ENCODE peak calls at places on chromosomes 13 and 19, in six cellular contexts. One of them, this sample, is unnamed.

GRCh38 chr13:32639502-32640105 is 53.4 kb downstream of the PDS5B start:
- DNase-seq in breast epithelium: no peak
- DNase-seq in pancreas: no peak
- DNase-seq in thyroid gland: peak; percentile 58
- DNase-seq in body of pancreas: peak; percentile 54
- DNase-seq in A549: peak; percentile 17
- DNase-seq in this sample: peak; percentile 59

GRCh38 chr19:3343619-3344502 is 22.5 kb upstream of the NFIC start:
- DNase-seq in pancreas: peak; percentile 95
- DNase-seq in breast epithelium: peak; percentile 95
- DNase-seq in thyroid gland: peak; percentile 71
- DNase-seq in body of pancreas: peak; percentile 90
- DNase-seq in A549: peak; percentile 93
- DNase-seq in this sample: no peak

GRCh38 chr19:51607920-51608562 is 22.2 kb downstream of the SIGLEC5 start:
- DNase-seq in thyroid gland: peak; percentile 53
- DNase-seq in breast epithelium: peak; percentile 84
- DNase-seq in pancreas: no peak
- DNase-seq in body of pancreas: peak; percentile 55
- DNase-seq in A549: no peak
- DNase-seq in this sample: peak; percentile 87

GRCh38 chr13:110015253-110015652 is 228.9 kb upstream of the IRS2 start:
- DNase-seq in body of pancreas: peak; percentile 66
- DNase-seq in thyroid gland: peak; percentile 65
- DNase-seq in breast epithelium: no peak
- DNase-seq in pancreas: peak; percentile 83
- DNase-seq in A549: no peak
- DNase-seq in this sample: peak; percentile 6

GRCh38 chr13:20136781-20137703 is 23.8 kb downstream of the GJA3 start:
- DNase-seq in A549: peak; percentile 54
- DNase-seq in breast epithelium: no peak
- DNase-seq in pancreas: peak; percentile 87
- DNase-seq in thyroid gland: peak; percentile 55
- DNase-seq in body of pancreas: peak; percentile 70
- DNase-seq in this sample: peak; percentile 25

GRCh38 chr13:112968910-112969691 is at the start of gene MCF2L:
- DNase-seq in body of pancreas: peak; percentile 63
- DNase-seq in thyroid gland: peak; percentile 68
- DNase-seq in pancreas: peak; percentile 76
- DNase-seq in breast epithelium: peak; percentile 48
- DNase-seq in A549: peak; percentile 27
- DNase-seq in this sample: peak; percentile 65

GRCh38 chr13:101917833-101918755 is 465.6 kb downstream of the ITGBL1 start:
- DNase-seq in thyroid gland: peak; percentile 3
- DNase-seq in pancreas: no peak
- DNase-seq in body of pancreas: no peak
- DNase-seq in breast epithelium: no peak
- DNase-seq in A549: no peak
- DNase-seq in this sample: no peak

GRCh38 chr13:27970382-27971235 is 1.5 kb upstream of the CDX2 start:
- DNase-seq in A549: no peak
- DNase-seq in body of pancreas: no peak
- DNase-seq in breast epithelium: no peak
- DNase-seq in pancreas: peak; percentile 43
- DNase-seq in thyroid gland: no peak
- DNase-seq in this sample: no peak

GRCh38 chr13:112781881-112782361 is 92.1 kb downstream of the ATP11A start:
- DNase-seq in A549: no peak
- DNase-seq in body of pancreas: no peak
- DNase-seq in breast epithelium: no peak
- DNase-seq in thyroid gland: peak; percentile 93
- DNase-seq in pancreas: no peak
- DNase-seq in this sample: no peak

GRCh38 chr13:97322740-97323342 is 100.7 kb downstream of the MBNL2 start:
- DNase-seq in A549: no peak
- DNase-seq in pancreas: no peak
- DNase-seq in body of pancreas: no peak
- DNase-seq in thyroid gland: no peak
- DNase-seq in breast epithelium: no peak
- DNase-seq in this sample: peak; percentile 52

GRCh38 chr19:14943601-14944000 is 2.3 kb downstream of the OR7C2 start:
- DNase-seq in pancreas: no peak
- DNase-seq in breast epithelium: no peak
- DNase-seq in thyroid gland: no peak
- DNase-seq in A549: no peak
- DNase-seq in body of pancreas: no peak
- DNase-seq in this sample: no peak

GRCh38 chr19:58392945-58393724 is 2.3 kb upstream of the RNF225 start:
- DNase-seq in body of pancreas: no peak
- DNase-seq in A549: no peak
- DNase-seq in breast epithelium: no peak
- DNase-seq in pancreas: no peak
- DNase-seq in thyroid gland: no peak
- DNase-seq in this sample: no peak

GRCh38 chr19:45294291-45295029 is 28.2 kb downstream of the CKM start:
- DNase-seq in body of pancreas: peak; percentile 46
- DNase-seq in thyroid gland: no peak
- DNase-seq in breast epithelium: no peak
- DNase-seq in A549: no peak
- DNase-seq in pancreas: no peak
- DNase-seq in this sample: peak; percentile 16

GRCh38 chr19:35349614-35350521 is 2.2 kb downstream of the FFAR1 start:
- DNase-seq in A549: no peak
- DNase-seq in breast epithelium: peak; percentile 34
- DNase-seq in pancreas: no peak
- DNase-seq in thyroid gland: no peak
- DNase-seq in body of pancreas: no peak
- DNase-seq in this sample: no peak

GRCh38 chr19:51688665-51689571 is 4.2 kb upstream of the SPACA6 start:
- DNase-seq in breast epithelium: peak; percentile 90
- DNase-seq in A549: peak; percentile 71
- DNase-seq in pancreas: peak; percentile 91
- DNase-seq in body of pancreas: peak; percentile 80
- DNase-seq in thyroid gland: peak; percentile 91
- DNase-seq in this sample: peak; percentile 92

GRCh38 chr13:32695602-32696250 is 109.5 kb downstream of the PDS5B start:
- DNase-seq in thyroid gland: no peak
- DNase-seq in breast epithelium: no peak
- DNase-seq in body of pancreas: no peak
- DNase-seq in A549: no peak
- DNase-seq in pancreas: no peak
- DNase-seq in this sample: no peak

GRCh38 chr13:32409561-32410440 is 18.1 kb downstream of the N4BP2L1 start:
- DNase-seq in A549: no peak
- DNase-seq in pancreas: no peak
- DNase-seq in breast epithelium: no peak
- DNase-seq in body of pancreas: no peak
- DNase-seq in thyroid gland: peak; percentile 54
- DNase-seq in this sample: peak; percentile 91

GRCh38 chr19:45927565-45928261 is 13.1 kb upstream of the NANOS2 start:
- DNase-seq in pancreas: peak; percentile 93
- DNase-seq in A549: peak; percentile 100
- DNase-seq in breast epithelium: peak; percentile 87
- DNase-seq in body of pancreas: peak; percentile 92
- DNase-seq in thyroid gland: peak; percentile 89
- DNase-seq in this sample: peak; percentile 95

GRCh38 chr19:566403-566802 is 6.0 kb upstream of the BSG start:
- DNase-seq in A549: no peak
- DNase-seq in pancreas: no peak
- DNase-seq in thyroid gland: no peak
- DNase-seq in breast epithelium: no peak
- DNase-seq in body of pancreas: no peak
- DNase-seq in this sample: peak; percentile 94

GRCh38 chr19:434152-434960 is 25.4 kb upstream of the C2CD4C start:
- DNase-seq in breast epithelium: no peak
- DNase-seq in thyroid gland: no peak
- DNase-seq in body of pancreas: no peak
- DNase-seq in pancreas: peak; percentile 48
- DNase-seq in A549: no peak
- DNase-seq in this sample: no peak

GRCh38 chr19:35462476-35462953 is 14.5 kb downstream of the FFAR2 start:
- DNase-seq in A549: no peak
- DNase-seq in breast epithelium: no peak
- DNase-seq in thyroid gland: no peak
- DNase-seq in pancreas: no peak
- DNase-seq in body of pancreas: no peak
- DNase-seq in this sample: no peak

GRCh38 chr19:5985098-5985783 is 7.3 kb upstream of the RANBP3 start:
- DNase-seq in thyroid gland: peak; percentile 76
- DNase-seq in breast epithelium: no peak
- DNase-seq in A549: no peak
- DNase-seq in pancreas: no peak
- DNase-seq in body of pancreas: no peak
- DNase-seq in this sample: no peak

GRCh38 chr13:42327725-42328124 is 55.8 kb downstream of the AKAP11 start:
- DNase-seq in A549: no peak
- DNase-seq in breast epithelium: no peak
- DNase-seq in thyroid gland: no peak
- DNase-seq in pancreas: no peak
- DNase-seq in body of pancreas: no peak
- DNase-seq in this sample: no peak

GRCh38 chr19:47491358-47492136 is 7.5 kb upstream of the KPTN start:
- DNase-seq in body of pancreas: no peak
- DNase-seq in A549: no peak
- DNase-seq in pancreas: peak; percentile 67
- DNase-seq in breast epithelium: no peak
- DNase-seq in thyroid gland: no peak
- DNase-seq in this sample: no peak

GRCh38 chr19:47490847-47491246 is 6.8 kb upstream of the KPTN start:
- DNase-seq in body of pancreas: no peak
- DNase-seq in thyroid gland: peak; percentile 33
- DNase-seq in pancreas: peak; percentile 37
- DNase-seq in breast epithelium: no peak
- DNase-seq in A549: no peak
- DNase-seq in this sample: no peak

GRCh38 chr19:47489072-47489914 is 5.3 kb upstream of the KPTN start:
- DNase-seq in pancreas: peak; percentile 38
- DNase-seq in A549: no peak
- DNase-seq in thyroid gland: no peak
- DNase-seq in breast epithelium: no peak
- DNase-seq in body of pancreas: no peak
- DNase-seq in this sample: no peak

GRCh38 chr19:47492137-47492533 is 8.1 kb upstream of the KPTN start:
- DNase-seq in breast epithelium: no peak
- DNase-seq in A549: no peak
- DNase-seq in body of pancreas: no peak
- DNase-seq in pancreas: peak; percentile 75
- DNase-seq in thyroid gland: no peak
- DNase-seq in this sample: no peak

GRCh38 chr19:47490031-47490430 is 6.0 kb upstream of the KPTN start:
- DNase-seq in pancreas: peak; percentile 12
- DNase-seq in body of pancreas: no peak
- DNase-seq in breast epithelium: no peak
- DNase-seq in thyroid gland: no peak
- DNase-seq in A549: no peak
- DNase-seq in this sample: no peak
- H3K27ac ChIP-seq in pancreas: no peak overlapping the region
- H3K27ac ChIP-seq in body of pancreas: no peak overlapping the region
- H3K27ac ChIP-seq in breast epithelium: no peak overlapping the region
- H3K27ac ChIP-seq in thyroid gland: no peak overlapping the region
- H3K27ac ChIP-seq in A549: no peak overlapping the region
- H3K27ac ChIP-seq in this sample: no peak overlapping the region

DNA sequence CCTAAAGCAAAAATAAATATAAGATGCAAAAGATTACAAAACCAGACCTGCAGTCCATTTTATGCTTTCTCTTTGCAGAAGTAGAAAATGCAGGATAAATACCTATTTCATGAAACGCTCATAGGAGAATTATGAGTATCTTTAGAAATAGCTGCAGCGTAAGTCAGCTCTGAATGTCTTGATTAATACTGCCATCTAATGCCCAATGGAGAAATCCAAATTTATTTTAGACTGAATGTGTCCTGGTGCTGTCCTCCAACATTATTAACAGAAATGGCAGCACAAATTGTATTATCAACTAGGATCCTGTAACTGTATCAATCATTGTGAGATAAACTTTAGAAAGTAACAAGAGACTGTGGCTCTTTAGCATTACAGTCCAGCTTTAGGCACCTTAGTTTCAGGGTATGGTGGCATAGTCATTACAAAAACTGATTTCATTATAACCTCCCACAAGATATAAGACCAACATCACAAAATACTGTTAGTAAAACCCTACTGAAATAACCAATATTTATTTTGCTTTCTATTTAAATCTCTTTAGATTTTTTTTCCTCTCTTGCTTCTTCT is 162.1 kb upstream of the MIR17HG start:
- DNase-seq in A549: no peak
- DNase-seq in body of pancreas: no peak
- DNase-seq in thyroid gland: no peak
- DNase-seq in pancreas: no peak
- DNase-seq in breast epithelium: no peak
- DNase-seq in this sample: peak; percentile 47
- TF ChIP-seq CTCF in A549: peak; percentile 46
- TF ChIP-seq CTCF in body of pancreas: peak; percentile 48
- TF ChIP-seq CTCF in thyroid gland: peak; percentile 14
- TF ChIP-seq CTCF in pancreas: no peak
- TF ChIP-seq CTCF in breast epithelium: peak; percentile 18
- TF ChIP-seq CTCF in this sample: peak; percentile 30

DNA sequence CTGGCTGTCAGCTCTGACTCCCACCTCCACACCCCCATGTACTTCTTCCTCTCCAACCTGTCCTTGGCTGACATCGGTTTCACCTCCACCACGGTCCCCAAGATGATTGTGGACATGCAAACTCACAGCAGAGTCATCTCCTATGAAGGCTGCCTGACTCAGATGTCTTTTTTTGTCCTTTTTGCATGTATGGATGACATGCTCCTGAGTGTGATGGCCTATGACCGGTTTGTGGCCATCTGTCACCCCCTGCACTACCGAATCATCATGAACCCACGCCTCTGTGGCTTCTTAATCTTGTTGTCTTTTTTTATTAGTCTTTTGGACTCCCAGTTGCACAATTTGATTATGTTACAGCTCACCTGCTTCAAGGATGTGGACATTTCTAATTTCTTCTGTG is 506 bp downstream of the OR7E24 start:
- DNase-seq in breast epithelium: no peak
- DNase-seq in A549: no peak
- DNase-seq in body of pancreas: no peak
- DNase-seq in thyroid gland: no peak
- DNase-seq in pancreas: no peak
- DNase-seq in this sample: no peak
- H3K27ac ChIP-seq in breast epithelium: no peak overlapping the region
- H3K27ac ChIP-seq in A549: no peak overlapping the region
- H3K27ac ChIP-seq in body of pancreas: no peak overlapping the region
- H3K27ac ChIP-seq in thyroid gland: no peak overlapping the region
- H3K27ac ChIP-seq in pancreas: no peak overlapping the region
- H3K27ac ChIP-seq in this sample: no peak overlapping the region

GRCh38 chr13:91813255-91813654 is 414.8 kb downstream of the GPC5 start:
- DNase-seq in pancreas: no peak
- DNase-seq in thyroid gland: peak; percentile 52
- DNase-seq in A549: no peak
- DNase-seq in body of pancreas: no peak
- DNase-seq in breast epithelium: no peak
- DNase-seq in this sample: peak; percentile 10

DNA sequence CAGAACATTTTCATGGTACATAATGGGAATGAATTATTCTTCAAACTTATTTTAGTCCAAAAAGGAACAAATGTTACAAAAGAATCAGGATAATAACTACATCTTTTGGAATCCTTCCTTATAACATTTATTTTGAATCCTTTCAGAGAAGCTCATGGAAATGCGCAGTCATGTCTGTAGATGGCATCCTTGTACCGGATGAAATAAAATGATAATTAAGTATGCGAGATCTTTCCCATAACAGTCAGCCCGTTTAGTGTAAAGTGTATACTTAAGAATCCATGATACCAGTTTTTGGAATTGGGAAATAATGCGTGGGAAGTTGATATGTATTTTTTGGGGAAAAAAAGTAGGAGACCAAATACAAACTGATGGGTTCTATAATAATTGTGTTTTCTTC is 418.8 kb downstream of the GPC5 start:
- DNase-seq in pancreas: no peak
- DNase-seq in body of pancreas: no peak
- DNase-seq in thyroid gland: no peak
- DNase-seq in A549: no peak
- DNase-seq in breast epithelium: no peak
- DNase-seq in this sample: peak; percentile 64
- TF ChIP-seq CTCF in pancreas: no peak
- TF ChIP-seq CTCF in body of pancreas: no peak
- TF ChIP-seq CTCF in thyroid gland: no peak
- TF ChIP-seq CTCF in A549: no peak
- TF ChIP-seq CTCF in breast epithelium: no peak
- TF ChIP-seq CTCF in this sample: peak; percentile 52